ENCODE peak calls at places on chromosomes 7 and 10, in four cellular contexts. J is cardiac fibroblast; A is natural killer cell; Q is CD4-positive, alpha-beta T cell. L is an unnamed sample.
A peak's percentile ranks its signal among the peaks of the same experiment; 100 is the strongest.

GRCh38 chr7:106848851-106849442 is 16.1 kb upstream of the PIK3CG start:
- DNase-seq in J (peak; percentile 39), A (no peak), Q (no peak), L (no peak)

GRCh38 chr10:126060232-126060935 is 164.0 kb downstream of the FANK1 start:
- DNase-seq in J (peak; percentile 90), A (no peak), Q (no peak), L (no peak)

GRCh38 chr7:57775396-57776088 is 325.6 kb downstream of the ZNF716 start:
- DNase-seq in J (no peak), A (no peak), Q (no peak), L (no peak)

GRCh38 chr7:11319491-11320274 is 346.0 kb downstream of the PHF14 start:
- DNase-seq in J (peak; percentile 45), A (no peak), Q (no peak), L (peak; percentile 8)

GRCh38 chr7:157072361-157072760 is 61.9 kb upstream of the MNX1 start:
- DNase-seq in J (no peak), A (no peak), Q (no peak), L (no peak)

GRCh38 chr7:76426246-76426645 is 1.5 kb downstream of the ZP3 start:
- DNase-seq in J (no peak), A (no peak), Q (no peak), L (no peak)

GRCh38 chr7:18004372-18004771 is 23.3 kb downstream of the PRPS1L1 start:
- DNase-seq in J (no peak), A (no peak), Q (no peak), L (no peak)

GRCh38 chr10:35416628-35417625 is 80.6 kb downstream of the CCNY start:
- DNase-seq in J (no peak), A (no peak), Q (no peak), L (peak; percentile 13)

GRCh38 chr10:32692174-32692573 is 246.2 kb downstream of the CCDC7 start:
- DNase-seq in J (peak; percentile 68), A (no peak), Q (no peak), L (no peak)

GRCh38 chr10:21494221-21495001 is 31.1 kb downstream of the SKIDA1 start:
- DNase-seq in J (peak; percentile 39), A (no peak), Q (no peak), L (peak; percentile 38)

GRCh38 chr7:107559864-107560263 is 3.9 kb downstream of the COG5 start:
- DNase-seq in J (peak; percentile 69), A (no peak), Q (no peak), L (no peak)

GRCh38 chr10:77416327-77417135 is 221.1 kb downstream of the KCNMA1 start:
- DNase-seq in J (peak; percentile 91), A (no peak), Q (no peak), L (peak; percentile 35)

GRCh38 chr7:193538-194256 is 1.3 kb downstream of the FAM20C start:
- DNase-seq in J (peak; percentile 28), A (no peak), Q (no peak), L (no peak)

GRCh38 chr7:55148992-55149391 is 130.2 kb downstream of the EGFR start:
- DNase-seq in J (peak; percentile 64), A (no peak), Q (no peak), L (no peak)

GRCh38 chr10:77710081-77710551 is 72.5 kb upstream of the KCNMA1 start:
- DNase-seq in J (no peak), A (no peak), Q (no peak), L (peak; percentile 80)

GRCh38 chr7:23247101-23247601 is 576 bp downstream of the GPNMB start:
- DNase-seq in J (peak; percentile 4), A (no peak), Q (no peak), L (no peak)

GRCh38 chr10:6766061-6766460 is 186.0 kb upstream of the PRKCQ start:
- DNase-seq in J (peak; percentile 37), A (no peak), Q (no peak), L (no peak)

GRCh38 chr7:95596183-95597135 is at the start of gene PDK4:
- DNase-seq in J (peak; percentile 74), A (no peak), Q (no peak), L (no peak)

GRCh38 chr7:101614098-101614938 is 14.8 kb downstream of the MYL10 start:
- DNase-seq in J (peak; percentile 24), A (no peak), Q (no peak), L (no peak)

GRCh38 chr7:149261321-149261828 is 621 bp upstream of the ZNF783 start:
- DNase-seq in J (peak; percentile 53), A (no peak), Q (no peak), L (peak; percentile 26)

GRCh38 chr10:117298219-117298618 is 57.3 kb downstream of the SLC18A2 start:
- DNase-seq in J (no peak), A (no peak), Q (no peak), L (no peak)

GRCh38 chr10:52488606-52489485 is 174.8 kb downstream of the DKK1 start:
- DNase-seq in J (peak; percentile 78), A (no peak), Q (no peak), L (peak; percentile 17)

GRCh38 chr10:131746785-131747184 is 154.0 kb upstream of the PPP2R2D start:
- DNase-seq in J (no peak), A (no peak), Q (no peak), L (no peak)

GRCh38 chr10:110717830-110718595 is 73.9 kb downstream of the RBM20 start:
- DNase-seq in J (no peak), A (no peak), Q (no peak), L (peak; percentile 37)

GRCh38 chr10:87844837-87845623 is 18.3 kb downstream of the KLLN start:
- DNase-seq in J (peak; percentile 84), A (no peak), Q (no peak), L (no peak)

GRCh38 chr10:132684164-132684891 is 101.6 kb downstream of the NKX6-2 start:
- DNase-seq in J (peak; percentile 57), A (peak; percentile 47), Q (no peak), L (no peak)

GRCh38 chr7:116772926-116773749 is 89.2 kb upstream of the CAPZA2 start:
- DNase-seq in J (no peak), A (no peak), Q (no peak), L (no peak)

GRCh38 chr10:88819290-88819689 is 16.8 kb downstream of the LIPM start:
- DNase-seq in J (peak; percentile 36), A (no peak), Q (no peak), L (no peak)

GRCh38 chr10:115921795-115922194 is 351.2 kb downstream of the GFRA1 start:
- DNase-seq in J (peak; percentile 75), A (no peak), Q (no peak), L (no peak)

GRCh38 chr10:114181971-114182370 is 2.8 kb downstream of the TDRD1 start:
- DNase-seq in J (no peak), A (no peak), Q (no peak), L (no peak)

GRCh38 chr7:100122067-100122466 is 2.6 kb downstream of the CNPY4 start:
- DNase-seq in J (no peak), A (no peak), Q (no peak), L (no peak)

GRCh38 chr10:83680470-83680891 is 458.8 kb upstream of the GHITM start:
- DNase-seq in J (no peak), A (no peak), Q (no peak), L (peak; percentile 93)

GRCh38 chr7:132049462-132050304 is 493.3 kb upstream of the PODXL start:
- DNase-seq in J (peak; percentile 44), A (no peak), Q (no peak), L (peak; percentile 32)
- TF ChIP-seq CTCF in J (peak; percentile 67), A (peak; percentile 28), Q (peak; percentile 48), L (peak; percentile 71)

GRCh38 chr7:143176128-143176527 is 7.1 kb upstream of the TAS2R39 start:
- DNase-seq in J (no peak), A (no peak), Q (no peak), L (no peak)
- TF ChIP-seq CTCF in J (no peak), A (no peak), Q (no peak), L (no peak)

GRCh38 chr7:142303650-142304049 is 45.8 kb upstream of the PRSS58 start:
- DNase-seq in J (peak; percentile 20), A (no peak), Q (no peak), L (peak; percentile 20)
- TF ChIP-seq CTCF in J (no peak), A (no peak), Q (peak; percentile 48), L (peak; percentile 35)

GRCh38 chr7:128318696-128319095 is 25.0 kb downstream of the RBM28 start:
- DNase-seq in J (no peak), A (no peak), Q (no peak), L (no peak)

GRCh38 chr7:128323489-128324362 is 20.0 kb downstream of the RBM28 start:
- DNase-seq in J (peak; percentile 29), A (no peak), Q (no peak), L (no peak)

GRCh38 chr7:128321044-128321422 is 22.7 kb downstream of the RBM28 start:
- DNase-seq in J (no peak), A (no peak), Q (no peak), L (no peak)

GRCh38 chr7:128324363-128324680 is 19.4 kb downstream of the RBM28 start:
- DNase-seq in J (no peak), A (no peak), Q (no peak), L (no peak)

GRCh38 chr7:128322040-128322643 is 21.6 kb downstream of the RBM28 start:
- DNase-seq in J (peak; percentile 63), A (no peak), Q (no peak), L (no peak)
- TF ChIP-seq CTCF in J (peak; percentile 58), A (peak; percentile 47), Q (peak; percentile 34), L (peak; percentile 16)

GRCh38 chr10:86364551-86365345 is 1.8 kb downstream of the GRID1 start:
- DNase-seq in J (no peak), A (no peak), Q (no peak), L (no peak)

GRCh38 chr10:86363833-86364511 is 2.6 kb downstream of the GRID1 start:
- DNase-seq in J (no peak), A (no peak), Q (no peak), L (no peak)

GRCh38 chr10:86362129-86362527 is 4.5 kb downstream of the GRID1 start:
- DNase-seq in J (no peak), A (no peak), Q (no peak), L (no peak)

GRCh38 chr10:86362566-86363183 is 3.9 kb downstream of the GRID1 start:
- DNase-seq in J (no peak), A (no peak), Q (no peak), L (no peak)

DNA sequence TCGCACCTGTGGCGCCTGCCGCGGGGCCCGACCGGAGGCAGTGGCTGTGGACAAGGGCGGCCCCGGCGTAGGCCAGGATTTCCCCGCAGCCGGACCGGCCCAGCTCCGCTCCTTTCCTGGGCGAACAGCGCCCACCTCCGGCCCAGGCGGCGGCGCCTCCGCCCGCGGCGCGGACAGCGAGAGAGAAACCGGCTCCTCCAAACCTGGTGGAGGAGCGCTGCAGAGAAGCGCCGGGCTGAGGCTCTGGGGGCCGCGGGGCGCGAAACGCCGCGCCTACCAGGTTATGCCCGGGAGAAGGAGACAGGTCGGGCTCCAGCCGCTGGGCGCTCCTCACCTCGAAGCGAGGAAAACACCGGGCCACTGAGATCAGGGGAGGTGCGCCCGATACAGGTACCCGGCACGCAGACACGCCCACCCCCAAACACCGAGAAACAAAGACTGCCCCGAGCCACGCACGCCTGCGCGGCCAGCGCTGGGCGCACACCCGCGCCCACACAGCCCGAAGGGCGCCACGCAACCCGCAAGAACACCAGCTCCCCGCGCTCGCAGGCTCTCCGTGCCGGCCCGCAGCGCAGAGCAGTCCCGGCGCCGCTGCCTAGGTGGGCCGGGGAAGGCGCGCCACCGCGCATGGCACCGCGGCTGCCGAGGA is 3.3 kb downstream of the GRID1 start:
- DNase-seq in J (no peak), A (no peak), Q (no peak), L (no peak)
- TF ChIP-seq CTCF in J (no peak), A (no peak), Q (no peak), L (peak; percentile 12)